ENCODE peak calls at places on chromosomes 2 and 18, in five cellular contexts. Q is K562, X is GM23338, E is GM23248, K is HCT116. A is an unnamed sample.

GRCh38 chr2:231648579-231649174 is 56.0 kb downstream of the TEX44 start:
- DNase-seq in X (peak; percentile 82), K (peak; percentile 78), Q (no peak), E (peak; percentile 76), A (peak; percentile 70)

GRCh38 chr2:69384618-69385081 is 2.4 kb downstream of the GFPT1 start:
- DNase-seq in E (peak; percentile 66), Q (no peak), K (no peak), X (no peak), A (no peak)

GRCh38 chr2:85690932-85691331 is 3.2 kb upstream of the GNLY start:
- DNase-seq in E (no peak), K (no peak), X (no peak), Q (no peak), A (no peak)

GRCh38 chr2:641501-642430 is 35.4 kb downstream of the TMEM18 start:
- DNase-seq in Q (no peak), K (no peak), E (no peak), X (no peak), A (no peak)

GRCh38 chr2:11669454-11670291 is at the start of gene NTSR2:
- DNase-seq in X (peak; percentile 90), E (peak; percentile 73), Q (peak; percentile 21), K (no peak), A (no peak)

GRCh38 chr2:178723786-178724346 is 83.4 kb downstream of the TTN start:
- DNase-seq in Q (no peak), K (no peak), X (no peak), E (no peak), A (no peak)

GRCh38 chr2:41695714-41696113 is 352.1 kb upstream of the PKDCC start:
- DNase-seq in Q (no peak), X (no peak), K (no peak), E (no peak), A (no peak)

GRCh38 chr2:118983133-118983532 is 41.1 kb downstream of the MARCO start:
- DNase-seq in K (no peak), E (no peak), Q (no peak), X (no peak), A (no peak)

GRCh38 chr18:42196651-42197050 is 241.6 kb downstream of the PIK3C3 start:
- DNase-seq in K (no peak), Q (no peak), X (no peak), E (peak; percentile 32), A (no peak)

GRCh38 chr2:239102266-239102665 is 254.4 kb downstream of the TWIST2 start:
- DNase-seq in K (no peak), Q (no peak), X (no peak), E (no peak), A (no peak)

GRCh38 chr18:23631312-23631711 is 31.4 kb downstream of the ANKRD29 start:
- DNase-seq in X (no peak), K (no peak), E (no peak), Q (no peak), A (no peak)

GRCh38 chr18:5142131-5142530 is 54.9 kb downstream of the AKAIN1 start:
- DNase-seq in K (no peak), E (no peak), Q (no peak), X (no peak), A (no peak)

GRCh38 chr18:5068856-5069255 is 128.2 kb downstream of the AKAIN1 start:
- DNase-seq in E (peak; percentile 73), X (no peak), K (no peak), Q (no peak), A (no peak)

GRCh38 chr2:160920061-160920460 is 240.2 kb upstream of the TANK start:
- DNase-seq in X (no peak), E (no peak), Q (no peak), K (no peak), A (no peak)

GRCh38 chr2:202032841-202033316 is 776 bp upstream of the FZD7 start:
- DNase-seq in K (peak; percentile 16), E (peak; percentile 79), X (peak; percentile 76), Q (peak; percentile 37), A (no peak)

GRCh38 chr2:235951980-235952379 is 216.2 kb downstream of the GBX2 start:
- DNase-seq in E (no peak), Q (no peak), X (no peak), K (no peak), A (peak; percentile 20)

GRCh38 chr2:10228611-10229365 is 73.9 kb upstream of the HPCAL1 start:
- DNase-seq in X (no peak), K (no peak), Q (no peak), E (no peak), A (no peak)

GRCh38 chr2:11692966-11693521 is 23.0 kb upstream of the NTSR2 start:
- DNase-seq in X (peak; percentile 92), Q (peak; percentile 83), K (peak; percentile 65), E (peak; percentile 77), A (peak; percentile 55)

GRCh38 chr2:121570036-121570664 is 39.5 kb downstream of the RNU4ATAC start:
- DNase-seq in K (no peak), E (no peak), X (no peak), Q (no peak), A (no peak)

GRCh38 chr2:8049851-8050571 is 631.8 kb upstream of the ID2 start:
- DNase-seq in K (no peak), E (no peak), Q (no peak), X (no peak), A (no peak)

GRCh38 chr18:78558948-78559347 is 420.7 kb upstream of the SALL3 start:
- DNase-seq in E (no peak), Q (peak; percentile 38), X (no peak), K (no peak), A (no peak)

GRCh38 chr2:44746856-44747612 is 194.5 kb upstream of the SIX3 start:
- DNase-seq in X (peak; percentile 51), E (no peak), Q (no peak), K (no peak), A (peak; percentile 96)

GRCh38 chr2:17680119-17680518 is 73.5 kb downstream of the SMC6 start:
- DNase-seq in X (no peak), K (no peak), E (peak; percentile 6), Q (no peak), A (peak; percentile 65)

GRCh38 chr2:197786010-197786877 is 1.1 kb upstream of the BOLL start:
- DNase-seq in X (peak; percentile 94), Q (no peak), K (no peak), E (peak; percentile 14), A (no peak)

GRCh38 chr2:10829304-10829703 is 16.7 kb upstream of the PDIA6 start:
- DNase-seq in X (no peak), K (no peak), E (no peak), Q (no peak), A (no peak)

GRCh38 chr2:118940486-118941120 is 1.4 kb upstream of the MARCO start:
- DNase-seq in E (no peak), K (no peak), X (no peak), Q (no peak), A (no peak)

GRCh38 chr18:13573750-13574149 is 152.6 kb downstream of the FAM210A start:
- DNase-seq in X (no peak), E (no peak), Q (no peak), K (no peak), A (no peak)

GRCh38 chr2:150620371-150620770 is 132.9 kb upstream of the RND3 start:
- DNase-seq in X (no peak), K (no peak), Q (no peak), E (no peak), A (no peak)

GRCh38 chr2:170817247-170817998 is 736 bp downstream of the GAD1 start:
- DNase-seq in E (peak; percentile 54), K (no peak), Q (peak; percentile 36), X (peak; percentile 57), A (peak; percentile 25)

GRCh38 chr2:239607795-239608171 is 207.0 kb upstream of the HDAC4 start:
- DNase-seq in Q (no peak), K (no peak), E (no peak), X (no peak), A (no peak)

GRCh38 chr2:8148260-8148880 is 533.5 kb upstream of the ID2 start:
- DNase-seq in K (peak; percentile 6), E (peak; percentile 93), X (no peak), Q (no peak), A (no peak)

GRCh38 chr2:220396287-220396686 is 768.9 kb downstream of the SLC4A3 start:
- DNase-seq in Q (no peak), X (no peak), K (no peak), E (peak; percentile 80), A (no peak)

DNA sequence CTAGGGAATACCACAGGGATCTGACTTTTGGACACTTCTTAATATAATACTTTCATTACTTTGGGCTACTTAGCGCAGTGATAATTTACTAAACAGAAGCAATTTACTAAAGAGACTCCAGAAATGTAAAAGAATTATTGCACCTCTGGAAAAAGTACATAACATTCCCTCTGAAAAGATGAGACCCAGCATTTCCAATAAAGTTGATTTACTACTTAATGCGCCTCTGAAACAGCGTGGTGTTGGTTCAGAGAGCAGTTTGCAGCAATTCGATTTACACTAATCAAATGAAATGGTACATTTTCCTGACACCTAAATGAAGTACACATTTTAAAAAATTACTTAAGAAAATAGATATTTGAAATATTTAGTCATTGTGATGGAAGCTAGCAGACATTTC is 284.8 kb upstream of the UBE2E3 start:
- DNase-seq in X (no peak), K (no peak), Q (no peak), E (no peak), A (no peak)
- H3K4me2 ChIP-seq in X (no peak overlapping the region), K (no peak overlapping the region), Q (no peak overlapping the region), E (peak overlapping the region; percentile 81), A (no peak overlapping the region)

DNA sequence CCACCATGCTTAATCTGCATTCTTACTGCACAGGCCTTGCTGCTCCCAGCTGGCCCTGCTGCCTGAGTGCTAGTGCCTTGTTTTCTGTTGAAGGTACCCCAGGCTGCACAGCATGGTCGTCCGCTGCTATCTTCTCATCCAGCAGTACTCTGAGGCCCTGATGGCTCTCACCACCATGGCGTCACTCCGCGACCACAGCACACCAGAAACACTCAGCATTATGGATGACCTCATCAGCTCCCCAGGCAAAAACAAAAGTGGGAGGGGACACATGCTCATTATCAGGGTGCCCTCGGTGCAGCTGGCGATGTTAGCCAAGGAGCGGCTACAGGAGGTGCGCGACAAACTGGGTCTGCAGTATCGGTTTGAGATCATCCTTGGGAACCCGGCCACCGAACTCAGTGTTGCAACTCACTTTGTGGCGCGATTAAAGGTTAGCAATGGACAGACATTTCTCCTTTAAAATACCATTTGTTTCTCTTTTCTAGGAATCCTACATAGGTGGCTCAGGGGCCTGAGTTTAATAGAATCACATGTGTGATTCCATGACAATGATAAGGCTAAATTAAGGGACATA is 110.5 kb downstream of the ESCO1 start:
- DNase-seq in E (no peak), K (no peak), X (no peak), Q (peak; percentile 43), A (no peak)
- TF ChIP-seq EZH2 in E (no peak), K (no peak), X (no peak), Q (no peak), A (no peak)

DNA sequence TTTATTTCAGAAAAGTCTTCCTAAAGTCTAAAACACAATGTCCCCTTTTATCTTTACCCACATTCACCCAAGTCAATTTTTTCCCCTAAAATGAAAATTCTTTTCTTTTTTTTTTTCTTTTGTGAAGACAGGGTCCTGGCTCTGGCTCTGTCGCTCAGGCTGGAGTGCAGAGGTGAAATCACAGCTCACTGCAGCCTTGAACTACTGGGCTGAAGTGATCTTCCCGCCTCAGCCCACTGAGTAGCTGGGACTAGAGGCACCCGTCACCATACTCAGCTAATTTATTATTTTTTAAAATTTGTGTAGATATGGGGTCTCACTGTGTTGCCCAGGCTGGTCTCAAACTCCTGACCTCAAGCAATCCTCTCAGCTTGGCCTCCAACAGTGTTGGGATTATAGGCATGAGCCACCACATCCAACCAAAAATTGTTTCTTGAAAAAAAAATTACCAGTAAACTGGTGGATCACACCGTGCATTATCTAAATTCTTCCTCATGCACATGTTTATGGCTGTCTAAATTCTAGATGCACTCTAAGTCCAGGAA is 56.9 kb downstream of the OLA1 start:
- DNase-seq in X (no peak), Q (no peak), K (no peak), E (no peak), A (no peak)
- H3K4me2 ChIP-seq in X (no peak overlapping the region), Q (no peak overlapping the region), K (no peak overlapping the region), E (no peak overlapping the region), A (no peak overlapping the region)

GRCh38 chr2:86790134-86790827 is 432 bp downstream of the CD8A start:
- DNase-seq in E (peak; percentile 27), X (peak; percentile 47), Q (no peak), K (no peak), A (no peak)
- TF ChIP-seq EZH2 in E (peak; percentile 96), X (peak; percentile 95), Q (no peak), K (no peak), A (no peak)